ENCODE peak calls at places on chromosome 12, in seven cellular contexts. U, Y, E, M, O, B and H are unnamed samples.

GRCh38 chr12:4274960-4275868 is 1.7 kb downstream of the CCND2 start:
- DNase-seq in U (no peak), Y (no peak), E (no peak), M (no peak), O (peak; percentile 38), B (no peak), H (peak; percentile 31)

GRCh38 chr12:2853626-2854025 is 3.2 kb downstream of the TEX52 start:
- DNase-seq in U (peak; percentile 80), Y (peak; percentile 86), E (peak; percentile 76), M (no peak), O (peak; percentile 54), B (peak; percentile 63), H (peak; percentile 81)

GRCh38 chr12:47504775-47505446 is 200.9 kb downstream of the RPAP3 start:
- DNase-seq in U (no peak), Y (no peak), E (no peak), M (peak; percentile 42), O (no peak), B (peak; percentile 90), H (no peak)

GRCh38 chr12:82862876-82863649 is 176.4 kb downstream of the TMTC2 start:
- DNase-seq in U (no peak), Y (no peak), E (no peak), M (no peak), O (no peak), B (no peak), H (no peak)

GRCh38 chr12:130124106-130124505 is 38.2 kb upstream of the FZD10 start:
- DNase-seq in U (no peak), Y (no peak), E (no peak), M (no peak), O (no peak), B (no peak), H (no peak)

GRCh38 chr12:68236421-68237059 is 10.9 kb upstream of the IL26 start:
- DNase-seq in U (no peak), Y (no peak), E (no peak), M (no peak), O (peak; percentile 64), B (no peak), H (peak; percentile 27)

GRCh38 chr12:57491393-57492280 is 3.8 kb downstream of the MARS1 start:
- DNase-seq in U (no peak), Y (no peak), E (no peak), M (no peak), O (peak; percentile 27), B (no peak), H (no peak)

GRCh38 chr12:57280234-57281062 is 29.5 kb upstream of the STAC3 start:
- DNase-seq in U (peak; percentile 39), Y (no peak), E (peak; percentile 61), M (peak; percentile 79), O (peak; percentile 85), B (peak; percentile 98), H (peak; percentile 83)

GRCh38 chr12:2387051-2387834 is 334.5 kb downstream of the CACNA1C start:
- DNase-seq in U (no peak), Y (no peak), E (no peak), M (no peak), O (no peak), B (peak; percentile 41), H (no peak)

GRCh38 chr12:46908236-46908935 is 82.6 kb upstream of the SLC38A4 start:
- DNase-seq in U (no peak), Y (no peak), E (no peak), M (no peak), O (no peak), B (peak; percentile 43), H (no peak)

GRCh38 chr12:116368196-116369194 is 91.0 kb upstream of the MED13L start:
- DNase-seq in U (peak; percentile 89), Y (peak; percentile 88), E (peak; percentile 92), M (no peak), O (no peak), B (no peak), H (no peak)

GRCh38 chr12:82359115-82359478 is 768 bp downstream of the METTL25 start:
- DNase-seq in U (no peak), Y (no peak), E (peak; percentile 34), M (no peak), O (peak; percentile 40), B (peak; percentile 13), H (no peak)

GRCh38 chr12:57309420-57309819 is 58.4 kb upstream of the STAC3 start:
- DNase-seq in U (no peak), Y (no peak), E (no peak), M (peak; percentile 9), O (no peak), B (peak; percentile 54), H (no peak)

GRCh38 chr12:117803013-117803412 is 165.8 kb downstream of the KSR2 start:
- DNase-seq in U (no peak), Y (no peak), E (peak; percentile 79), M (no peak), O (no peak), B (no peak), H (no peak)

GRCh38 chr12:45713108-45713507 is 16.4 kb upstream of the ARID2 start:
- DNase-seq in U (no peak), Y (no peak), E (no peak), M (no peak), O (no peak), B (peak; percentile 60), H (no peak)

GRCh38 chr12:54421175-54421872 is 2.3 kb upstream of the ITGA5 start:
- DNase-seq in U (no peak), Y (no peak), E (no peak), M (no peak), O (no peak), B (peak; percentile 50), H (no peak)

GRCh38 chr12:3967556-3968160 is 94.5 kb upstream of the PARP11 start:
- DNase-seq in U (no peak), Y (no peak), E (peak; percentile 94), M (no peak), O (no peak), B (no peak), H (no peak)

DNA sequence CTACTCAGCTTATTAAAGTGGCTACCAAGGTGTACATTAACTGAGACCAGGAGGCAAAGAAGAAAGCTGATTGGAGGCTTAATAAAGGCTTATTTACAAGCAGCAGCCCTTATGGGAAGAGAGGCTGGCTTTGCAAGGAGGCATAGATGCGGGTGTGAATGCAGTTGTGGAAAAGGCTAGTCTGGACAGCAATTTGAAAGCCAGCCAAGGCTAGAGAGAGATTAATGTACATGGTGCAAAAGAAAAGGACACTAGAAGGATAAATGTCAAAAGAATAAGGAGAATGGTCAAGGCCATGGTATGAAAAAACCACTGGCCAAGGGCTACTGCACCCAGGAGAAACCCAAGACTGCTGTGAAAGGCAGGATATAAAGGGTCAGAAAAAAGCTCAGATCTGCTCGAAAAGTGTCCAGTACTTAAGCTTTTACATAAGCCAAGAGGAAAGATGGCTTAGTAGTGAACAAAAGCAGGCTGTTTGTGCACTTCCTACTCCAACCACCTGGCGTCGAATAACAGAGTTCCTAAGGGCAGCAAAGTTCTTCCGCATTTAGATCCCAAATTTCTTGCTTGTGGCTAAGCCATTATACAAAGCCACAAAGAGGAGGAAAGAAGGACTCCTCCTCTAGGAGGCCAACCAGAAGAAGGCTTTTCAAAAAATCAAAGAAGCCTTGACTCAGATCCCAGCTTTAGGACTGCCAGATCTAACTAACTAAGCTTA is 24.0 kb downstream of the KLRK1 start:
- DNase-seq in U (no peak), Y (no peak), E (no peak), M (no peak), O (peak; percentile 25), B (peak; percentile 58), H (no peak)
- TF ChIP-seq CTCF in U (no peak), Y (peak; percentile 13), E (peak; percentile 60), M (no peak), O (no peak), B (peak; percentile 30), H (no peak)

DNA sequence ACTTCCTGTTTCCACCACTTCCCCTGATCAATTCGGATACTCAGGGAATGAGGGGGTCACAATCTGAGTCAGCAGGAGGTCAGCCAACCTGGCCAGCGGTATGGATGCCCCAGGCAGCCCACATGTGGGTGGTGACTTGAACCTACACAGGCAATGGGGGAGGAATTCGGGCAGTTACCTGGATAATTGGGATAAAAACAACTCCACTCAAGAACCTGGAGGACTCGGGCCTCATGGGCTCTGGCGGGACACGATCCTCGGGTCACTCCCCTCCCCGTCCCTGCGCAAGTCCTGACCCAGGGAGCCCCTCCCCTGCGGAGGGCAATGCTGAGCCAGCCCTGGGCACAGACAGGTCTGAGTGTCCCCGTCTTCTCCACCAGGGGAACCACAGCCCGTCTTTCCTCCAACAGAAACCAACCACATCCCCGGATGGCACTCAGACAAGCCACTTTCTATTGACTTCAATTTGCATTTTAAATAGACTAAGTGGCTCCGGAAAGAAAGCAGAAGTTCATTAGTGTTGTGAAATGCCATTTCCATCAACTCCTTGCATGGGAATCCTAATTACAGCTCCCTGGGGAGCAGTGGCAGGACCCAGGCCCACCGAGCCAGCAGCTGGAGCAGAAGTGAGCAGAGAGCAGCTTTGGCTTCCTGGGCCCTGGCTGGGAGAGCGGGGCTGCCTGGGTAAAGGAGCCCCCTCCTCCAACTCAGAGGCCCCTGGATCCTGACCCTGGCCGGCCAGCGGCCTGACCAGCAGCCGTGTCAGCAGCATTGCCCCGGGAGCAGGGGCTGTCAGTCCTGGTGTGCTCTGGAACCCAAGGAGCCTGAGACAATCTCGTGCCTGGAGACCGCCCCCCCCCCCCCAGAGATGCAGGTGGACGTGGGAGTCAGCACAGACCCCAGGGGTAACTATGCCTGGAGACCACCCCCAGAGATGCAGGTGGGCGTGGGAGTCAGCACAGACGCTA is 374.1 kb downstream of the ADGRD1 start:
- DNase-seq in U (no peak), Y (no peak), E (no peak), M (no peak), O (peak; percentile 96), B (no peak), H (no peak)
- TF ChIP-seq CTCF in U (no peak), Y (no peak), E (no peak), M (no peak), O (peak; percentile 34), B (no peak), H (no peak)

DNA sequence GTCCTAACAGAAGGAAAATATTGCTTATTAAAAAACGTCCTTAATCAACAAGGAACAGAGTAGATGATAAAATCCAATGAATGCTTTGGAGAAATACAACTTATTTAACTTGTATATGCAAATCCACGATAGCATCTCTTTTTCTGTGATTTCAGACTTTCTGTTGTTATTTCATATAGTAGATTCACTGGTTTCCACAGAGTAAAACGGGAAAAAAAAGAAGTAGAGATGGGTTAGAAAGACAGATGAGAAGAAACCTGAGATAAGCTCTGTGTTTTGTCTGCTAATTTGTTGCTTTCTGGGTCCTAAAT is 447.7 kb downstream of the RERGL start:
- DNase-seq in U (no peak), Y (no peak), E (no peak), M (no peak), O (no peak), B (no peak), H (no peak)
- TF ChIP-seq CTCF in U (no peak), Y (no peak), E (no peak), M (no peak), O (no peak), B (no peak), H (no peak)

DNA sequence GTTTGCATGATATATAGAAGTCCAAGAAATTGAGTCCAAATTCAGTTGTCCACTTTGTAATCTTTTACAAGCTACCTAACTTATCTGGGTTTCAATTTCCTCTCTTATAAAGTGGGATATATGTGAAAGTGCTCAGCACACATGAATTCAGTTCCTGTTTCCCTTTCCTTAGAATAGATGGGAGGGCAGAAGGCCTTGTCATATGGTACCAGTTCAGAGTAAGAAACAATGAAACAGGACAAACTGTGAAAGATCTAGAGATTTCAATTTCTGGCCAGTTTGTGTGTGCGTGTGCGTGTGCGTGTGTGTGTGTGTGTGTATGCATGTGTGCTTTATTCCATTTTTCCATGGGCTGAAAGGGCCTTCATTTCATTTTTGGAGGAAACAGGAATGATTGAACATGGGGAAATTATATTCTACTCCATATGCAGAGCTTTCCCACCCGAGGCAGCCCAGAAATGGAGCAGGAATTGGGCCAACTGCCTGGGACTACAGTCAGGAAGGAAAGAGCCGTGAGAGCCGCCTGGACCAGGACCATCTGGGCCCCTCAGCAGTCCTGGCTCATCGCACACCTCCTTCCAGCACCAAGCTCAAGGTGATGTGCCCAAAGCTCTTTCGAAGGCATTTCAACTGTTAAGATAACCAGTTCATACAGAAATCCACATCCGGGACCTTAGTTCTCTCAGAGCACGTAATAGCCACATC is 183.2 kb downstream of the EPS8 start:
- DNase-seq in U (no peak), Y (no peak), E (no peak), M (no peak), O (no peak), B (no peak), H (no peak)
- TF ChIP-seq CTCF in U (no peak), Y (no peak), E (no peak), M (no peak), O (no peak), B (no peak), H (no peak)